ENCODE peak calls at places on chromosomes 5 and 9, in eight cellular contexts. M is astrocyte, I is astrocyte of the spinal cord, V is hepatocyte, N is fibroblast of mammary gland, W is heart right ventricle, C is AG09309, T is tibial artery. Y is an unnamed sample.

GRCh38 chr9:121483049-121483448 is 16.6 kb downstream of the GGTA1 start:
- DNase-seq in M (no peak), I (no peak), V (peak), N (peak), W (no peak), C (no peak), T (no peak), Y (no peak)

GRCh38 chr9:126674365-126675146 is 60.8 kb downstream of the LMX1B start:
- DNase-seq in M (no peak), I (no peak), V (no peak), N (no peak), W (no peak), C (no peak), T (no peak), Y (no peak)

GRCh38 chr5:92492908-92493307 is 1088.1 kb downstream of the NR2F1-AS1 start:
- DNase-seq in M (no peak), I (no peak), V (no peak), N (no peak), W (no peak), C (no peak), T (no peak), Y (no peak)

GRCh38 chr5:2681476-2681875 is 70.0 kb downstream of the IRX2 start:
- DNase-seq in M (no peak), I (no peak), V (no peak), N (no peak), W (no peak), C (no peak), T (no peak), Y (no peak)

GRCh38 chr5:146340260-146341081 is 1.8 kb downstream of the POU4F3 start:
- DNase-seq in M (peak), I (peak), V (peak), N (peak), W (peak), C (peak), T (peak), Y (peak)

GRCh38 chr5:180049357-180049673 is 22.2 kb downstream of the RNF130 start:
- DNase-seq in M (no peak), I (no peak), V (no peak), N (no peak), W (no peak), C (no peak), T (no peak), Y (no peak)

GRCh38 chr5:93585054-93585751 is 2.2 kb downstream of the NR2F1 start:
- DNase-seq in M (no peak), I (peak), V (no peak), N (no peak), W (no peak), C (no peak), T (no peak), Y (peak)

GRCh38 chr5:172490739-172491461 is 36.6 kb upstream of the SH3PXD2B start:
- DNase-seq in M (no peak), I (no peak), V (no peak), N (no peak), W (no peak), C (no peak), T (no peak), Y (no peak)

GRCh38 chr9:93625000-93625399 is 48.6 kb downstream of the PHF2 start:
- DNase-seq in M (no peak), I (no peak), V (no peak), N (no peak), W (no peak), C (no peak), T (no peak), Y (no peak)
- TF ChIP-seq CTCF in M (no peak), I (no peak), V (no peak), N (no peak), W (no peak), C (no peak), T (no peak), Y (no peak)

DNA sequence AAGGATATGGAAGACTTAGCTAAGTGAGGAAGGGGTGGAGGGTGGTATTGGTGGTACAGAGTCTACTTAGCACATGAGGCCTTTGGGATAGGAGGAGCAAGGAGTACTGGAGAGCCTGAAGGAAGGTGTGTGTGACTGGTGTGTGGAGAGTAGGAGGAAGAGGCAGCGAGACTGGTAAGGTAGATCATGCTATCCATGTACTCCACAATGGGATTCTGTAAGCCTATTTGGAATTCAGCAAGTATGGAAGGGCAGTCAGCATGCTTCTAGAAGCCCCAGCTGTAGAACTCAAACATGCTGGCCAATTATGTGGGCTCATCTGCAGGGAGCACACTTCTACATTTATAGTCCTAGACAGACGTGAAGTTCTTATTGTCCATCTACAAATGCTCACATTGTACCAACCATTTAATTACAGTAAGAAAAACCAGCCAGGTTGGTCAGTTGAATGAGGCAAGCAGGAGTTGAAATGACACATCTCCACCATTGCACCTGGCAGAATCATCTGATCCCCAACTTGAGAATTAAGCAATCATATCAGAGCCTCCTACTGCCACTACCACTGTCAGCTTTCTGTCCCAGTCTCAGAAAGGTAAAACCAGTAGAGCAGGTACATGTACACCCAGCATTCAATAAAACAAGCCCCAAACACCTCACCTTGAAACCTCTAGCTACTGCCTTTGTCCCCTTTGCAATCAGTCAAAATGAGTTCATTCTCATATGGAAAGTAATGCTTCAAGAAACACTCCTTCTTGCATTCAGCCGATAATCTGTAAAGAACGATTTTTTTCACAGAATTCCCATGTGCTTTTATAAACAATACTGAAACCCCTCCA is 60.9 kb upstream of the GLRX start:
- DNase-seq in M (no peak), I (no peak), V (no peak), N (no peak), W (no peak), C (no peak), T (no peak), Y (no peak)
- TF ChIP-seq CTCF in M (no peak), I (no peak), V (no peak), N (no peak), W (no peak), C (no peak), T (no peak), Y (no peak)

GRCh38 chr5:53819482-53819881 is 259.0 kb downstream of the NDUFS4 start:
- DNase-seq in M (no peak), I (no peak), V (no peak), N (no peak), W (no peak), C (no peak), T (no peak), Y (no peak)
- TF ChIP-seq CTCF in M (no peak), I (no peak), V (no peak), N (no peak), W (no peak), C (no peak), T (no peak), Y (no peak)

DNA sequence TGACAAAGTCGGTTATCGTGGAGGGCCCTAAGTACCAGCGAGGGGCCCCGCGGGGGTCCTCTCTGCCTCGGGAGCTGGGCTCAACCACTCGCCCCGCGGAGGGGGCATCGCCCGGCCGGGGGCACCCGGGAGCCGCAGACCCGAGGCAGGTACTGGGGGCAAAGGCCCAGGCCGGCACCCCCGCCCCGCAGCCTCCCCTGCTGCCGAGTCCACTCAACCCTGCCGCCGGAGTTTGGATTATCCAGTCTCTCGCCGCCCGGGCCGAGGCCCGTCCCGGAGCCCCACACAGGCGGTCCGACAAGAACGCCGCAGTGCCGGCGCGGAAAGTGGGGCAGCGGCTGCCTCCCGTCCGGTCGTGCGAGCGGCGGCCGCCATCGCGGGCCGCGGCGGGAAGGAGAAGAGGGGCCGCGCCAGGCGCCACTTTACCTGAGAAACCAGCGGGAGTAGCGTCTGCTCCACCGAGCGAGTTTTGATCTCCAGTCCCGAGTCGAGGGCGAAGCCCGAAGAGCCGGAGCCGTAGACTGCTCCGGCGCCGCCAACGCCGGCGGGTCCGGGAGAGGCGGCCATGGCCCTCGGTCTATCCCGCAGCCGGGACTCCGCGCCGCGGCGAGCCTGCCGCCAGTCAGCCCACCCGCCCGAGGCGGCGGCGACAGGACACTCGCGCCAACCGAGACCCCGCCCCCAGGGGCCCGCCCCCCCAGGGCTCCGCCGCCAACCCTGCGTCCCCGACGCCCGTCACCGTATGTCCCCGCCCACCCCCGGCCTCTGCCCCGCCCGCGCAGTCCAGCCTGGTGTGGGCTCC is at the start of gene CTNNAL1:
- DNase-seq in M (peak), I (peak), V (peak), N (peak), W (peak), C (no peak), T (peak), Y (peak)
- TF ChIP-seq CTCF in M (no peak), I (no peak), V (no peak), N (no peak), W (no peak), C (no peak), T (no peak), Y (no peak)

GRCh38 chr5:138753794-138754698 is 821 bp downstream of the CTNNA1 start:
- DNase-seq in M (peak), I (peak), V (peak), N (peak), W (peak), C (peak), T (peak), Y (peak)

GRCh38 chr5:138752951-138753793 is at the start of gene CTNNA1:
- DNase-seq in M (peak), I (peak), V (peak), N (peak), W (peak), C (no peak), T (peak), Y (peak)

GRCh38 chr5:138755084-138755748 is 2.0 kb downstream of the CTNNA1 start:
- DNase-seq in M (no peak), I (no peak), V (no peak), N (no peak), W (no peak), C (no peak), T (no peak), Y (no peak)

GRCh38 chr5:138754699-138755057 is 1.5 kb downstream of the CTNNA1 start:
- DNase-seq in M (peak), I (peak), V (peak), N (no peak), W (no peak), C (no peak), T (no peak), Y (no peak)

DNA sequence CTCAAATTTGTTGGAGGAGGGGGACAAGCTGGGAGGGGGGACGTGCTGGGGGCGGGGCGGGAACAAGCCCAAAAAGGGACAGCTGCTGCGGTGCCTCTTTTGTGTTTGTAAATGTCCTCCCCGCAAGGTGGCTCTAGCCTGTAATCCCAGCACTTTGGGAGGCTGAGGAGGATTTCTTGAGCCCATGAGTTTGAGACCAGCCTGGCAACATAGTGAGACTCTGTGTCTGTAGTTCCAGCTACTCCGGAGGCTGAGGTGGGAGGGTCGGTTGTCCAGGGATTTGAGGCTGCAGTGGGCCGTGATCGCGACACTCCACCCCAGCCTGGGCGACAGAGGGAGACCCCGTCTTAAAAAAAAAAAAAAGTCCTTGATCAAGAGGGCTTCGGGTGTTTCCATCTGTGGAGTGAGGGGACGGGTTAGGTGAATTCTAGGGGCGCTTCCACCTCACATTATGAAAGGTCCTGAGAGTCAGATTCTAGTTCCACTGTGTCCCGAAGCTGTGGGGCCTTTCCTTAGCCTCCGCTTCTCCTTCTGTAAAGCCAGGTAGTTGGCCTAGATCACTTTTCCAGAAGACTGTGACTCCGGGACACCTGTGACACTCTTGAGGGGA is 779 bp upstream of the CTNNA1 start:
- DNase-seq in M (no peak), I (no peak), V (peak), N (no peak), W (no peak), C (no peak), T (peak), Y (peak)
- TF ChIP-seq CTCF in M (no peak), I (no peak), V (peak), N (no peak), W (no peak), C (no peak), T (peak), Y (no peak)

DNA sequence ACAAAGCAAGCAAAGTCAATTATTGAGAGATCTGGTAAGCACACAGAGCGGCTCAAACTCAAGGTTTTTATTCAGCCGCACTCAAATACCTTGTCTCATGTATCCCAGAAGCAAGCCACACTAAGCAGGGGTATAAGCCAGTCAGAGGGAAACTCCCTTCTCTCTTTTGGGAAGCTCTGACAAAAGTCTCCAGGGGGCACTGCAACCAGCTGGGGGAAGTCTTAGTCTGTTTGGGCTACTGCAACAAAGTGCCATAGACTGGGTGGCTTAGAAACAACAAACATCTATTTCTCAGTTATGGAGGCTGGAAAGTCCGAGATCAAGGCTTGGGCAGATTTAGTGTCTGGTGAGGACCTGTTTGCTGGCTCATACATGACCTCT is 246.0 kb downstream of the ENC1 start:
- DNase-seq in M (no peak), I (no peak), V (peak), N (no peak), W (no peak), C (no peak), T (no peak), Y (no peak)
- TF ChIP-seq CTCF in M (no peak), I (no peak), V (no peak), N (no peak), W (no peak), C (peak), T (no peak), Y (peak)

GRCh38 chr5:148653840-148654781 is at the start of gene HTR4:
- DNase-seq in M (no peak), I (no peak), V (peak), N (no peak), W (peak), C (no peak), T (no peak), Y (no peak)

GRCh38 chr5:148663509-148663908 is 9.2 kb upstream of the HTR4 start:
- DNase-seq in M (no peak), I (no peak), V (no peak), N (no peak), W (no peak), C (no peak), T (no peak), Y (no peak)

GRCh38 chr5:148660346-148660660 is 6.0 kb upstream of the HTR4 start:
- DNase-seq in M (no peak), I (no peak), V (peak), N (no peak), W (no peak), C (no peak), T (no peak), Y (no peak)

GRCh38 chr5:148665431-148665830 is 11.1 kb upstream of the HTR4 start:
- DNase-seq in M (no peak), I (no peak), V (no peak), N (no peak), W (no peak), C (no peak), T (no peak), Y (no peak)

GRCh38 chr5:148659641-148660345 is 5.5 kb upstream of the HTR4 start:
- DNase-seq in M (no peak), I (no peak), V (peak), N (no peak), W (no peak), C (no peak), T (no peak), Y (no peak)
- TF ChIP-seq CTCF in M (no peak), I (no peak), V (no peak), N (no peak), W (no peak), C (no peak), T (no peak), Y (no peak)